ENCODE peak calls at places on chromosomes 11 and 22, in four cellular contexts. R is cardiac muscle cell, B is left ventricle myocardium inferior, P is OCI-LY7. T is an unnamed sample.

GRCh38 chr22:19520566-19521305 is 3.5 kb downstream of the CLDN5 start:
- DNase-seq in P (no peak), B (no peak), R (no peak), T (no peak)

GRCh38 chr11:119205080-119205479 is 1.1 kb upstream of the CBL start:
- DNase-seq in R (no peak), P (peak; percentile 41), B (peak; percentile 32), T (no peak)

GRCh38 chr11:117809236-117810055 is 12.4 kb upstream of the DSCAML1 start:
- DNase-seq in P (no peak), R (peak; percentile 49), B (peak; percentile 80), T (peak; percentile 80)

GRCh38 chr11:24082860-24083259 is 414.0 kb upstream of the LUZP2 start:
- DNase-seq in P (no peak), R (no peak), B (no peak), T (no peak)

GRCh38 chr11:9405721-9406120 is 21.3 kb downstream of the IPO7 start:
- DNase-seq in R (no peak), B (no peak), P (no peak), T (no peak)

GRCh38 chr22:37165066-37165465 is 15.3 kb upstream of the IL2RB start:
- DNase-seq in B (no peak), P (no peak), R (no peak), T (no peak)

GRCh38 chr11:65316311-65316978 is 1.8 kb downstream of the CDC42EP2 start:
- DNase-seq in R (peak; percentile 84), B (peak; percentile 64), P (no peak), T (no peak)

GRCh38 chr11:121741316-121741715 is 288.5 kb upstream of the SORL1-AS1 start:
- DNase-seq in R (peak; percentile 76), P (no peak), B (peak; percentile 16), T (no peak)

GRCh38 chr11:72222106-72222891 is 2.3 kb upstream of the INPPL1 start:
- DNase-seq in R (no peak), P (peak; percentile 22), B (no peak), T (no peak)

GRCh38 chr11:64803846-64804345 is 882 bp upstream of the MAP4K2 start:
- DNase-seq in P (no peak), R (no peak), B (no peak), T (no peak)

DNA sequence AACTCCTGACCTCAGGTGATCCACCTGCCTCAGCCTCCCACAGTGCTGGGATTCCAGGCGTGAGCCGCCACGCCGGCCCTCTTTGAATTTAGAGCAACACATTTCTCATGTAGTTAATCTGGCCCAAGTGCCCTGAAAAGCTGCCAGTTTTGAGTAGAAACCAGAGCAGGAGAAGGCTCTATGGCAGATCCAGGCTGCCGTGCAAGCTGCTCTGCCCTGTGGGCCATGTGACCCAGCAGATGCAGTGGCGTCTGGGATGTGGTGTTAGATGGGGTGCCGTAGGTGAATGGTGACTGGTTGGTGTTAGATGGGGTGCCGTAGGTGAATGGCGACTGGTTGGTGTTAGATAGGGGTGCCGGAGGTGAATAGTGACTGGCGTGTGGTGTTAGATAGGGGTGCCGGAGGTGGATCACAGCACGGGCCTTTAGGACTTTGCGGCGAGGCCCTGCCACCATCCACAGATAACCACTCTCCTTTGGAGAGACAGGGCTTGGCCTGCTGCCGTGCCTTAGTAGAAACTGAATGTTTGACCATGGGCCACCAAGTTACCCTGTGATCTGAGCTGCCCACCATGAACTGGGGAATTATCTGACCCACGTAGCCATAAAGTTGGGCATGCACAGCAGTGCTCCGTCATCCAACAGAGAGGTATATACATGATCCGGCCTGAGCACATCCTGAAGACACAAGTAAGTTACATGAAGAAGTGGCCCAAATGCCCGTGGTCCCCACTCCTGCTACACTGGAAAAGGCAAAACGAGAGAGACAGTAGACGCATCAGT is 32.7 kb downstream of the ASCL2 start:
- DNase-seq in P (no peak), B (no peak), R (no peak), T (no peak)
- H3K27ac ChIP-seq in P (no peak overlapping the region), B (no peak overlapping the region), R (no peak overlapping the region), T (no peak overlapping the region)

GRCh38 chr22:29994941-29995340 is 85.3 kb upstream of the HORMAD2 start:
- DNase-seq in P (no peak), B (no peak), R (peak; percentile 69), T (no peak)

GRCh38 chr22:30001459-30001858 is 78.8 kb upstream of the HORMAD2 start:
- DNase-seq in P (no peak), B (no peak), R (no peak), T (no peak)

GRCh38 chr22:29997516-29997915 is 82.7 kb upstream of the HORMAD2 start:
- DNase-seq in R (no peak), B (no peak), P (no peak), T (no peak)

GRCh38 chr22:30000566-30000965 is 79.7 kb upstream of the HORMAD2 start:
- DNase-seq in P (no peak), R (no peak), B (no peak), T (no peak)

DNA sequence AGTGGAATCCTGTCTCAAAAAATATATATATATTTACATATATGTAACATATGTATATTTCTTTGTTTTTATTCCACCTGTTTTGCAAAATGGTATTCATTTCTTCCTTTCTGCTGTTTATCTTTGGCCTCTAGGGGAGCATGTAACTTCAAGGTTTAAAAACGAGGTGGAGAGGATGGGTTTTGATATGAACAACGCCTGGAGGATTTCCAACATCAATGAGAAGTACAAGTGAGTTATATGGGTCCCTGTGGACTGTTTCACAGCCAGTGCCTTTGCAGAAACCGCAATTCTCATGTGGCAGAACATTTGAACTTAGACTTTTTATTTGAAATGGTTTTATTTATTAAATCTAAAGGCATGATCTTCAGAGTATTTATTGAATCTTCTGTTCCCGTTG is 81.6 kb upstream of the HORMAD2 start:
- DNase-seq in R (no peak), P (peak; percentile 26), B (no peak), T (no peak)
- TF ChIP-seq CTCF in R (no peak), P (peak; percentile 63), B (no peak), T (peak; percentile 24)

GRCh38 chr22:35958334-35958733 is 70.3 kb downstream of the RBFOX2 start:
- DNase-seq in B (no peak), R (no peak), P (no peak), T (no peak)
- H3K4me3 ChIP-seq in B (no peak overlapping the region), R (no peak overlapping the region), P (no peak overlapping the region), T (no peak overlapping the region)

GRCh38 chr22:18056802-18057474 is 20.9 kb upstream of the PEX26 start:
- DNase-seq in B (no peak), P (peak; percentile 69), R (no peak), T (no peak)

GRCh38 chr22:18056161-18056666 is 21.6 kb upstream of the PEX26 start:
- DNase-seq in B (no peak), R (no peak), P (peak; percentile 64), T (peak; percentile 58)

GRCh38 chr22:18058770-18059169 is 19.0 kb upstream of the PEX26 start:
- DNase-seq in R (no peak), B (no peak), P (no peak), T (no peak)

GRCh38 chr22:18059473-18059872 is 18.3 kb upstream of the PEX26 start:
- DNase-seq in B (no peak), R (no peak), P (no peak), T (no peak)

DNA sequence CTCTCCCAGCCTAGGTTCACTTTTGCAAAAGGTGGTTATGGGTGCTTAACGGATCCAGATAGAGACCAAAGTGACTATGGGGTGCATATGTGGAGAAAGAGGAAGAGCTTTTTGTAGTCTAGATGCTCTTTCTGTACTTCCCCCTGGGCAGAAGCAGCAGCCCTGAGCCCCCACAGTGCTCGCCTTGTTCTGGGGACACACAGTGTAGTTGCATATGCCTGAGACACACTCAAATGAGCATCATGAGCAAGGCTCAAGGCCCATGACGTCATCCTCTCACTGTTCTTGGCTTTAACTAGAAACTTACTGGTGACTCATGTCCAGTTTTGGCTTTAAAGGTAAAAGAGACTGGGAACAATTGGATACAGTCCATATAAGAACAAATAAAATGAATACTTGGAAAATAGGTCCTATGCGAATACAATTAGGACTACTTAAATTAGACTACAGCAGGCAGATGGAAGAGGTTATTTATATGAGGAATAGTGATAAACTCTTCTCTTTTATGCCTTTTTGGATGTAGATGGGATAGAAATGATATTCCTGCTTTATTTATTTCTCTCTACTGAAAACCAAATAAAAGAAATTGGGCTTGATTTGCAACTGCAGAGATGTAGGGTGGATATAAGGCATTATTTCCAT is 20.1 kb upstream of the PEX26 start:
- DNase-seq in B (no peak), P (peak; percentile 75), R (peak; percentile 98), T (no peak)
- H3K27ac ChIP-seq in B (no peak overlapping the region), P (peak overlapping the region; percentile 65), R (no peak overlapping the region), T (peak overlapping the region; percentile 96)

GRCh38 chr11:88337342-88338222 is at the start of gene CTSC:
- DNase-seq in P (peak; percentile 96), R (peak; percentile 95), B (peak; percentile 94), T (peak; percentile 83)
- TF ChIP-seq CTCF in P (no peak), R (no peak), B (no peak), T (no peak)

GRCh38 chr11:34625576-34625975 is 4.7 kb downstream of the EHF start:
- DNase-seq in R (no peak), P (no peak), B (no peak), T (no peak)

GRCh38 chr11:34626393-34626792 is 5.5 kb downstream of the EHF start:
- DNase-seq in R (no peak), P (no peak), B (no peak), T (no peak)

GRCh38 chr11:34629711-34630110 is 8.8 kb downstream of the EHF start:
- DNase-seq in R (no peak), P (no peak), B (no peak), T (no peak)

GRCh38 chr11:34624069-34624468 is 3.2 kb downstream of the EHF start:
- DNase-seq in P (no peak), B (no peak), R (no peak), T (no peak)

GRCh38 chr11:34627197-34627596 is 6.3 kb downstream of the EHF start:
- DNase-seq in P (no peak), R (no peak), B (no peak), T (no peak)
- H3K4me3 ChIP-seq in P (no peak overlapping the region), R (no peak overlapping the region), B (no peak overlapping the region), T (no peak overlapping the region)

GRCh38 chr11:130124096-130124495 is 35.5 kb upstream of the ST14 start:
- DNase-seq in B (peak; percentile 65), R (peak; percentile 93), P (no peak), T (no peak)
- H3K27ac ChIP-seq in B (peak overlapping the region; percentile 71), R (peak overlapping the region; percentile 95), P (no peak overlapping the region), T (no peak overlapping the region)

T was measured in dorsolateral prefrontal cortex.